ENCODE peak calls at places on chromosomes 7 and 10, in seven cellular contexts. Q is tibial nerve, R is esophagus squamous epithelium, V is spleen, N is sigmoid colon, Z is ovary, S is A549. A is an unnamed sample. For H3K4me1, the result is how much of the 10 kb centered on the place peaks cover.

GRCh38 chr10:123009105-123009805 is 449 bp downstream of the ACADSB start:
- DNase-seq in N (peak), S (peak), Q (no peak), Z (peak), R (no peak), V (peak), A (peak)

GRCh38 chr10:13994932-13995331 is 335.8 kb downstream of the FRMD4A start:
- DNase-seq in R (no peak), S (no peak), Z (no peak), V (no peak), N (no peak), Q (no peak), A (no peak)

GRCh38 chr10:97355571-97355975 is 21.0 kb upstream of the FRAT2 start:
- DNase-seq in N (no peak), Z (no peak), R (no peak), S (no peak), V (no peak), Q (no peak), A (no peak)

GRCh38 chr7:151483700-151483960 is 36.1 kb downstream of the RHEB start:
- DNase-seq in Z (no peak), V (no peak), S (no peak), R (no peak), Q (no peak), N (no peak), A (no peak)

GRCh38 chr10:100725041-100725440 is 20.3 kb upstream of the PAX2 start:
- DNase-seq in N (peak), S (no peak), Z (no peak), Q (no peak), V (peak), R (no peak), A (no peak)

GRCh38 chr7:70037171-70037933 is 439.1 kb downstream of the AUTS2 start:
- DNase-seq in Q (no peak), V (no peak), N (no peak), R (no peak), Z (no peak), S (no peak), A (no peak)

GRCh38 chr7:133191787-133192186 is 61.1 kb upstream of the EXOC4 start:
- DNase-seq in V (no peak), Z (no peak), R (no peak), N (no peak), S (no peak), Q (no peak), A (no peak)

GRCh38 chr7:138072726-138073125 is 3.5 kb upstream of the AKR1D1 start:
- DNase-seq in N (no peak), Z (no peak), R (no peak), S (no peak), Q (no peak), V (no peak), A (no peak)

GRCh38 chr7:43496596-43496995 is 86.3 kb upstream of the STK17A start:
- DNase-seq in Q (no peak), Z (no peak), V (no peak), R (no peak), N (no peak), S (no peak), A (no peak)

GRCh38 chr7:143375298-143376034 is 5.7 kb upstream of the ZYX start:
- DNase-seq in Z (no peak), N (no peak), V (peak), S (no peak), R (no peak), Q (no peak), A (peak)

DNA sequence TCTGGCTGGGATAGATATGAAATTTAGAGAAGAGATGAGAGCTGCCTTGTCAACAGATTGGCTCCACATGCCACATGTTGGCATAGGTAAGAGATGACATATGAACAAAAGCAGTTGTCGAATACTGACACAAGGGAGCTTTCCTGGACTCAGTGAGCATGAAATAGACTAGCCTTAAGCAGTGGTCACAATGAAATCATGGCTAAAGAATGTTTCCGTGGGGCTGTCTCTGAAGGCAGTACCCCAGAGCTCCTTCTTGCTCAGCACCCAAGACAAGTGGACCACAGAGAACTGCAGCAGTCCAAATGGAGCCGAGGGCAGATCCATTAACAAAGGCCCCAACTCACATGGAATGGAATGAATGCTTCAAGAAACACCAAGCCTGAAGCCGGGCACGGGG is 445.4 kb downstream of the GFRA1 start:
- DNase-seq in Q (no peak), V (no peak), N (no peak), R (no peak), Z (no peak), S (no peak), A (no peak)
- H3K4me1 ChIP-seq in Q (under half), V (under half), N (under half), R (under half), Z (under half), S (under half), A (under half)

DNA sequence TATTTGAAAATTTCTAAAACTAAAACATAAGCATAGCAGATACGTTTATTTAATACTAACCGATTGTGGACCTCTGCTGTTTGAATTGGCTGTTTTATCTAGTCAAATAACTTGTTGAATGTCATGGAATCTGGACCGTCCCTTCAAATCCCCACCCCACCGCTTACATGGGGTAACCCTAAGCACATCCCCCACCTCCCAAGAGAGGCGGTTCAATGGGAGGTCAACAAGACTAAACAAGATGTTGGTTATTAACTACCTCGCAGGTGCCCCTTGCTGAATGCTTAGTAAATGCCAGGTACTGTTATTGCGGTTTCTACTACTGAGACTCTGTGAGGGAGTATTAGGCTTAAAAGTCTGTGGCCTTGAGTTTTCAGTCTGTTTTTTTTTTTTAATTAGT is 70.9 kb downstream of the DAGLB start:
- DNase-seq in Q (no peak), N (no peak), S (no peak), R (no peak), V (no peak), Z (no peak), A (no peak)
- H3K4me3 ChIP-seq in Q (no peak), N (no peak), S (peak), R (peak), V (no peak), Z (peak), A (peak)

GRCh38 chr7:45689797-45690761 is 115.9 kb downstream of the ADCY1 start:
- DNase-seq in Z (peak), R (no peak), S (no peak), Q (no peak), N (no peak), V (peak), A (peak)
- TF ChIP-seq POLR2A in Z (no peak), R (no peak), S (no peak), Q (no peak), N (no peak), V (no peak), A (no peak)

GRCh38 chr10:29623797-29624196 is 11.0 kb downstream of the SVIL start:
- DNase-seq in N (peak), S (no peak), R (no peak), Z (no peak), V (no peak), Q (no peak), A (no peak)
- H3K4me1 ChIP-seq in N (half or more), S (under half), R (under half), Z (under half), V (under half), Q (under half), A (under half)

GRCh38 chr10:33333260-33334169 is 952 bp downstream of the NRP1 start:
- DNase-seq in Q (no peak), V (no peak), S (peak), Z (no peak), N (no peak), R (no peak), A (no peak)

GRCh38 chr10:33330543-33331019 is 3.9 kb downstream of the NRP1 start:
- DNase-seq in Q (peak), Z (peak), R (no peak), N (peak), S (peak), V (peak), A (peak)

GRCh38 chr10:33332183-33333031 is 2.1 kb downstream of the NRP1 start:
- DNase-seq in V (no peak), Q (no peak), R (no peak), Z (no peak), N (no peak), S (no peak), A (no peak)

GRCh38 chr10:33329178-33329577 is 5.3 kb downstream of the NRP1 start:
- DNase-seq in N (no peak), V (no peak), Q (no peak), R (no peak), S (no peak), Z (no peak), A (no peak)

DNA sequence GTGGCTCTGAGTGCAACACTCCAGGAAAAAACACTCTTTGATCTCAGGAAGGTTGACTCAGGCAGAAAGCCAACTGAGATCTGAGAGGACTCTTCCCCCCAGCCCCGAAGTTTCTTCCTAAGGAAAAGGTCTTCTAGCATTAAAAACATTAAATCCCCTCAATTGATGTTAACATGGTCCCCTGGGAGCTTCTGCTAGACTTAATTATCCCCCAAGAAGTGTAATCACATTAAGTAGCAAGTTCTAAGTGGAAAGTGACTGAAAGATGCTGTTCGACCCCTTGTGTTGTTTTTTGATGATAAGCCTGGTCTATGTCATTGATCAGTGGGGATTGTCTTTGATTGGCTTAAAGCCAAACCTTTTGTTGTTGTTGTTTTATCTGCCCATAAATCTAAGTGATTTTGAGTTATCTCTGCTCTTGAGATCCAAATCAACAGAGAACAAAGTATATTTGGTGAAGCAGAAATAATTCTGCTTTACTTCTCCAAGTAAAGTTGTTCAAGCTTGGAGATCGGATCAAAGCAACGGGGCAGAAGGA is 3.4 kb downstream of the NRP1 start:
- DNase-seq in V (no peak), N (no peak), Q (no peak), R (no peak), S (no peak), Z (no peak), A (no peak)
- H3K4me3 ChIP-seq in V (peak), N (peak), Q (no peak), R (peak), S (peak), Z (peak), A (peak)

GRCh38 chr10:63521389-63522128 is at the start of gene REEP3:
- DNase-seq in N (peak), S (peak), V (peak), R (peak), Q (peak), Z (peak), A (peak)
- TF ChIP-seq POLR2A in N (peak), S (peak), V (peak), R (no peak), Q (peak), Z (peak), A (peak)

A was measured in heart left ventricle.